ENCODE peak calls at places on chromosomes 7 and 10, in four cellular contexts. One of them, this sample, is unnamed.

GRCh38 chr7:30815016-30815854 is 44.0 kb downstream of the MINDY4 start:
- DNase-seq in neural crest cell: no peak
- DNase-seq in WTC11: no peak
- DNase-seq in NCI-H1092 treated with DMSO at 0.1 percent for 48 hours: no peak
- DNase-seq in this sample: no peak

GRCh38 chr10:35182631-35183510 is 56.2 kb downstream of the CREM start:
- DNase-seq in WTC11: no peak
- DNase-seq in NCI-H1092 treated with DMSO at 0.1 percent for 48 hours: no peak
- DNase-seq in neural crest cell: no peak
- DNase-seq in this sample: no peak

GRCh38 chr7:84729284-84729683 is 457.6 kb downstream of the SEMA3D start:
- DNase-seq in neural crest cell: no peak
- DNase-seq in WTC11: no peak
- DNase-seq in NCI-H1092 treated with DMSO at 0.1 percent for 48 hours: no peak
- DNase-seq in this sample: no peak

GRCh38 chr7:5370454-5371353 is 52.9 kb downstream of the TNRC18 start:
- DNase-seq in NCI-H1092 treated with DMSO at 0.1 percent for 48 hours: no peak
- DNase-seq in neural crest cell: no peak
- DNase-seq in WTC11: no peak
- DNase-seq in this sample: no peak

GRCh38 chr10:60732240-60733188 is 45.8 kb upstream of the CDK1 start:
- DNase-seq in NCI-H1092 treated with DMSO at 0.1 percent for 48 hours: no peak
- DNase-seq in neural crest cell: peak; percentile 8
- DNase-seq in WTC11: peak; percentile 36
- DNase-seq in this sample: peak; percentile 73

GRCh38 chr7:27697861-27698430 is 35.3 kb upstream of the HIBADH start:
- DNase-seq in neural crest cell: no peak
- DNase-seq in WTC11: no peak
- DNase-seq in NCI-H1092 treated with DMSO at 0.1 percent for 48 hours: no peak
- DNase-seq in this sample: no peak

GRCh38 chr10:132777441-132777840 is 8.5 kb downstream of the NKX6-2 start:
- DNase-seq in WTC11: no peak
- DNase-seq in NCI-H1092 treated with DMSO at 0.1 percent for 48 hours: no peak
- DNase-seq in neural crest cell: no peak
- DNase-seq in this sample: no peak

GRCh38 chr10:120841522-120842189 is 9.5 kb upstream of the WDR11 start:
- DNase-seq in WTC11: no peak
- DNase-seq in neural crest cell: no peak
- DNase-seq in NCI-H1092 treated with DMSO at 0.1 percent for 48 hours: no peak
- DNase-seq in this sample: no peak

GRCh38 chr7:29483219-29484104 is 80.2 kb upstream of the PRR15 start:
- DNase-seq in NCI-H1092 treated with DMSO at 0.1 percent for 48 hours: no peak
- DNase-seq in WTC11: no peak
- DNase-seq in neural crest cell: no peak
- DNase-seq in this sample: no peak

GRCh38 chr7:92832623-92833023 is 3.8 kb downstream of the CDK6 start:
- DNase-seq in WTC11: no peak
- DNase-seq in neural crest cell: no peak
- DNase-seq in NCI-H1092 treated with DMSO at 0.1 percent for 48 hours: peak; percentile 56
- DNase-seq in this sample: no peak

GRCh38 chr7:55019329-55019690 is 493 bp downstream of the EGFR start:
- DNase-seq in NCI-H1092 treated with DMSO at 0.1 percent for 48 hours: no peak
- DNase-seq in WTC11: peak; percentile 67
- DNase-seq in neural crest cell: peak; percentile 23
- DNase-seq in this sample: peak; percentile 72

GRCh38 chr7:155667241-155667849 is 22.9 kb downstream of the RBM33 start:
- DNase-seq in WTC11: no peak
- DNase-seq in neural crest cell: no peak
- DNase-seq in NCI-H1092 treated with DMSO at 0.1 percent for 48 hours: no peak
- DNase-seq in this sample: no peak

GRCh38 chr10:34797155-34797554 is 17.9 kb downstream of the PARD3 start:
- DNase-seq in neural crest cell: no peak
- DNase-seq in NCI-H1092 treated with DMSO at 0.1 percent for 48 hours: no peak
- DNase-seq in WTC11: no peak
- DNase-seq in this sample: no peak

GRCh38 chr7:138978541-138979184 is 2.5 kb downstream of the KIAA1549 start:
- DNase-seq in NCI-H1092 treated with DMSO at 0.1 percent for 48 hours: no peak
- DNase-seq in neural crest cell: no peak
- DNase-seq in WTC11: no peak
- DNase-seq in this sample: no peak

GRCh38 chr7:70660154-70660818 is 471.7 kb upstream of the GALNT17 start:
- DNase-seq in NCI-H1092 treated with DMSO at 0.1 percent for 48 hours: no peak
- DNase-seq in neural crest cell: no peak
- DNase-seq in WTC11: no peak
- DNase-seq in this sample: no peak

GRCh38 chr7:106640368-106641141 is 20.4 kb downstream of the CCDC71L start:
- DNase-seq in neural crest cell: no peak
- DNase-seq in NCI-H1092 treated with DMSO at 0.1 percent for 48 hours: no peak
- DNase-seq in WTC11: no peak
- DNase-seq in this sample: no peak

GRCh38 chr10:46268076-46268881 is 18.5 kb upstream of the ANTXRL start:
- DNase-seq in NCI-H1092 treated with DMSO at 0.1 percent for 48 hours: no peak
- DNase-seq in WTC11: no peak
- DNase-seq in neural crest cell: no peak
- DNase-seq in this sample: no peak

GRCh38 chr10:3538850-3539531 is 246.0 kb downstream of the KLF6 start:
- DNase-seq in NCI-H1092 treated with DMSO at 0.1 percent for 48 hours: no peak
- DNase-seq in neural crest cell: no peak
- DNase-seq in WTC11: no peak
- DNase-seq in this sample: no peak

GRCh38 chr10:71585579-71586092 is 133.9 kb downstream of the C10orf105 start:
- DNase-seq in NCI-H1092 treated with DMSO at 0.1 percent for 48 hours: no peak
- DNase-seq in WTC11: no peak
- DNase-seq in neural crest cell: no peak
- DNase-seq in this sample: no peak

GRCh38 chr7:83677180-83677866 is 28.4 kb upstream of the SEMA3E start:
- DNase-seq in NCI-H1092 treated with DMSO at 0.1 percent for 48 hours: peak; percentile 13
- DNase-seq in neural crest cell: no peak
- DNase-seq in WTC11: no peak
- DNase-seq in this sample: no peak

GRCh38 chr10:6170638-6171037 is 32.1 kb upstream of the PFKFB3 start:
- DNase-seq in neural crest cell: no peak
- DNase-seq in WTC11: no peak
- DNase-seq in NCI-H1092 treated with DMSO at 0.1 percent for 48 hours: no peak
- DNase-seq in this sample: no peak

GRCh38 chr10:19651549-19651948 is 164.7 kb upstream of the PLXDC2 start:
- DNase-seq in neural crest cell: no peak
- DNase-seq in NCI-H1092 treated with DMSO at 0.1 percent for 48 hours: no peak
- DNase-seq in WTC11: no peak
- DNase-seq in this sample: no peak

GRCh38 chr10:60260321-60260720 is 129.4 kb downstream of the ANK3 start:
- DNase-seq in neural crest cell: no peak
- DNase-seq in WTC11: no peak
- DNase-seq in NCI-H1092 treated with DMSO at 0.1 percent for 48 hours: no peak
- DNase-seq in this sample: no peak

GRCh38 chr10:86357041-86357440 is 9.6 kb downstream of the GRID1 start:
- DNase-seq in WTC11: no peak
- DNase-seq in NCI-H1092 treated with DMSO at 0.1 percent for 48 hours: no peak
- DNase-seq in neural crest cell: no peak
- DNase-seq in this sample: no peak

GRCh38 chr10:119190353-119190752 is 11.7 kb upstream of the PRDX3 start:
- DNase-seq in WTC11: no peak
- DNase-seq in NCI-H1092 treated with DMSO at 0.1 percent for 48 hours: no peak
- DNase-seq in neural crest cell: no peak
- DNase-seq in this sample: no peak

GRCh38 chr7:85126383-85126782 is 60.5 kb downstream of the SEMA3D start:
- DNase-seq in NCI-H1092 treated with DMSO at 0.1 percent for 48 hours: no peak
- DNase-seq in WTC11: no peak
- DNase-seq in neural crest cell: no peak
- DNase-seq in this sample: no peak

GRCh38 chr7:78020874-78021249 is 222.3 kb downstream of the PHTF2 start:
- DNase-seq in neural crest cell: no peak
- DNase-seq in WTC11: no peak
- DNase-seq in NCI-H1092 treated with DMSO at 0.1 percent for 48 hours: no peak
- DNase-seq in this sample: no peak

GRCh38 chr10:66322777-66323176 is 603.1 kb upstream of the LRRTM3 start:
- DNase-seq in neural crest cell: no peak
- DNase-seq in WTC11: no peak
- DNase-seq in NCI-H1092 treated with DMSO at 0.1 percent for 48 hours: no peak
- DNase-seq in this sample: no peak

GRCh38 chr7:42380411-42380810 is 143.4 kb upstream of the GLI3 start:
- DNase-seq in WTC11: no peak
- DNase-seq in neural crest cell: no peak
- DNase-seq in NCI-H1092 treated with DMSO at 0.1 percent for 48 hours: no peak
- DNase-seq in this sample: no peak

This sample was measured in retina.